ENCODE peak calls at places on chromosomes 16 and 17, in five cellular contexts. T is body of pancreas; S is T-cell; P is T-helper 9 cell; Z is stimulated activated effector memory CD8-positive, alpha-beta T cell treated with anti-CD3 and anti-CD28 coated beads, Interleukin-12 subunit alpha, Interleukin-12 subunit beta, amount 100 ng/mL, for 72 hours. M is an unnamed sample.
A peak's percentile ranks its signal among the peaks of the same experiment; 100 is the strongest.

GRCh38 chr17:78040561-78041400 is 82.3 kb downstream of the TNRC6C start:
- DNase-seq in Z (no peak), T (peak; percentile 37), P (peak; percentile 10), S (peak; percentile 34), M (peak; percentile 78)

GRCh38 chr16:84434800-84435199 is 66.5 kb downstream of the ATP2C2 start:
- DNase-seq in T (no peak), S (no peak), Z (no peak), P (no peak), M (no peak)

GRCh38 chr16:2928796-2929195 is 17.1 kb downstream of the FLYWCH1 start:
- DNase-seq in T (no peak), P (no peak), Z (no peak), S (no peak), M (no peak)

GRCh38 chr16:967077-967541 is 3.7 kb downstream of the LMF1 start:
- DNase-seq in S (no peak), T (no peak), Z (no peak), P (no peak), M (peak; percentile 34)

GRCh38 chr17:51245535-51245934 is 14.3 kb downstream of the MBTD1 start:
- DNase-seq in T (no peak), P (no peak), Z (no peak), S (no peak), M (no peak)

GRCh38 chr17:80716986-80717385 is 172.3 kb downstream of the RPTOR start:
- DNase-seq in Z (no peak), S (no peak), P (no peak), T (no peak), M (no peak)

GRCh38 chr16:21150375-21151001 is at the start of gene DNAH3:
- DNase-seq in P (no peak), S (no peak), T (peak; percentile 38), Z (no peak), M (no peak)

GRCh38 chr17:36128411-36128978 is 24.9 kb downstream of the CCL4 start:
- DNase-seq in T (no peak), S (no peak), Z (no peak), P (no peak), M (no peak)

GRCh38 chr16:85373741-85374570 is 239.2 kb upstream of the GSE1 start:
- DNase-seq in Z (no peak), S (no peak), P (no peak), T (no peak), M (no peak)

GRCh38 chr16:56866955-56867830 is 2.2 kb downstream of the SLC12A3 start:
- DNase-seq in S (no peak), Z (peak; percentile 63), P (peak; percentile 14), T (peak; percentile 63), M (no peak)

GRCh38 chr16:70679653-70680494 is 6.0 kb downstream of the MTSS2 start:
- DNase-seq in T (no peak), Z (no peak), P (no peak), S (no peak), M (peak; percentile 57)

GRCh38 chr17:68398731-68399637 is 58.3 kb downstream of the WIPI1 start:
- DNase-seq in T (peak; percentile 69), P (no peak), S (no peak), Z (peak; percentile 80), M (peak; percentile 70)